ENCODE peak calls at places on chromosome 6, in five cellular contexts. N is SJSA1; V is CD8-positive, alpha-beta memory T cell; B is WERI-Rb-1; S is colonic mucosa. D is an unnamed sample.
A peak's percentile ranks its signal among the peaks of the same experiment; 100 is the strongest.

GRCh38 chr6:35926509-35927215 is 5.8 kb upstream of the SRPK1 start:
- DNase-seq in N (no peak), V (no peak), B (no peak), S (no peak), D (no peak)

GRCh38 chr6:108959972-108960582 is 111.9 kb downstream of the ARMC2 start:
- DNase-seq in N (no peak), V (no peak), B (no peak), S (no peak), D (no peak)

GRCh38 chr6:78831492-78831891 is 35.9 kb upstream of the IRAK1BP1 start:
- DNase-seq in N (no peak), V (no peak), B (no peak), S (peak; percentile 21), D (no peak)

GRCh38 chr6:46848684-46849360 is 55.6 kb downstream of the MEP1A start:
- DNase-seq in N (peak; percentile 78), V (peak; percentile 27), B (peak; percentile 93), S (peak; percentile 91), D (peak; percentile 0)

GRCh38 chr6:129104131-129104530 is 221.2 kb downstream of the LAMA2 start:
- DNase-seq in N (peak; percentile 83), V (no peak), B (no peak), S (no peak), D (peak; percentile 69)

GRCh38 chr6:72810571-72811280 is 188.9 kb downstream of the KCNQ5 start:
- DNase-seq in N (no peak), V (no peak), B (no peak), S (no peak), D (no peak)

GRCh38 chr6:157962601-157963084 is 19.0 kb upstream of the SYNJ2 start:
- DNase-seq in N (no peak), V (no peak), B (no peak), S (no peak), D (no peak)

GRCh38 chr6:168025831-168026325 is 28.4 kb downstream of the KIF25 start:
- DNase-seq in N (no peak), V (no peak), B (no peak), S (no peak), D (no peak)

GRCh38 chr6:41372526-41373366 is 37.3 kb downstream of the NCR2 start:
- DNase-seq in N (peak; percentile 41), V (no peak), B (no peak), S (no peak), D (no peak)

GRCh38 chr6:16769131-16769985 is 8.1 kb upstream of the ATXN1 start:
- DNase-seq in N (peak; percentile 96), V (peak; percentile 58), B (no peak), S (peak; percentile 62), D (peak; percentile 66)

GRCh38 chr6:131163886-131164285 is 28.6 kb downstream of the AKAP7 start:
- DNase-seq in N (no peak), V (no peak), B (no peak), S (no peak), D (no peak)
- H3K27me3 ChIP-seq in N (no peaks in the 10 kb centered on the region), V (no peaks in the 10 kb centered on the region), B (no peaks in the 10 kb centered on the region), S (no peaks in the 10 kb centered on the region), D (no peaks in the 10 kb centered on the region)

DNA sequence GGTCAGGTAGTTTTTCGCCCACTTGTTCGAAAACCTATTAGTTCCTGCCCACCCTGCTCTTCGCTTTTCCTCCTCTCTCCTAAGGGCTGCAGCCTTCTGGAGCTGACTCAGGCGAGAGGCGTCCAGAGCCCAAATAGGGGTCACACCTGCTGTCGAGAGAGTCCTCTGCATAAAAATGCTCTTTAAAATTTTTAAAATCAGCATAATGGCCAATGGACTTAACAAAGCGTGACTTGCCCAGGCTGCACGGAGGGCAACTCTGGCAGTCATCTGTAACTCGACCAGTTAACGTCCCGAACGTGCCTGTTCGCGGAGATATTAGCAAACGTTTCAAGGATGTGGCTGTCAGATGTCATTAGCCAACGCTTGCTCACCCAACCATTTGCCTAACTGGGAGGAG is 32.2 kb downstream of the TFAP2B start:
- DNase-seq in N (no peak), V (no peak), B (no peak), S (no peak), D (no peak)
- H3K27me3 ChIP-seq in N (peaks cover 66% of the 10 kb centered on the region), V (no peaks in the 10 kb centered on the region), B (peaks cover 3% of the 10 kb centered on the region), S (peaks cover 60% of the 10 kb centered on the region), D (peaks cover 8% of the 10 kb centered on the region)

DNA sequence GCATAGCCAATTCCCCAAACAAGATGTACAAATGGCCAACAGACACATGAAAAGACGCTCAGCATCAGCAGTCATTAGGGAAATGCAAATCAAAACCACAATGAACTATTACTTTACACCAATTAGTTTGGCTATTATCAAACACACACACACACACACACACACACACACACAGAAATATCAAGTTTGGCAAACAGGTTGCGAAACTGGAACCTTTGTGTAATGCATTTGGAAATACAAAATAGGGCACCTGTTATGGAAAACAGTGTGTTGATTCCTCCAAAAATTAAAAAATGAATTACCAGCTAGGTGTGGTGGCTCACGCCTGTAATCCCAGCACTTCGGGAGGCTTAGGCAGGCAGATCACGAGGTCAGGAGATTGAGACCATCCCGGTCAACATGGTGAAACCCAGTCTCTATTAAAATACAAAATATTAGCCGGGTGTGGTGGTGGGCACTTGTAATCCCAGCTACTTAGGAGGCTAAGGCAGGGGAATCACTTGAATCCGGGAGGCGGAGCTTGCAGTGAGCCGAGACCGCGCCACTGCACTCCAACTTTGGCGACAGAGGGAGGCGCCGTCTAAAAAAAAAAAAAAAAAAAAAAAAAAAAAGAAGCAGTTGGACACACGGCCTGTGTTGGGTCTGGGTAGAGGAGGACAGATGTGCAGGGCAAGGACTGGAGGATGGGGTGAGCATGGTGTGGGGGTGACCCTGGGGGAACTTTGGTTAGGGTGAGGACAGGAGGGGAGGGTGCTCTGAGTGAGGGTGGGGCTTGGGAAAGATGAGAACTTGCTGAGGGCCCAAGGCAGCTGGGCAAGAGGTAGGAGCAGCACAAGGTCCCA is 23.8 kb downstream of the HLA-F start:
- DNase-seq in N (no peak), V (no peak), B (no peak), S (no peak), D (no peak)
- H3K27me3 ChIP-seq in N (no peaks in the 10 kb centered on the region), V (no peaks in the 10 kb centered on the region), B (no peaks in the 10 kb centered on the region), S (no peaks in the 10 kb centered on the region), D (no peaks in the 10 kb centered on the region)

DNA sequence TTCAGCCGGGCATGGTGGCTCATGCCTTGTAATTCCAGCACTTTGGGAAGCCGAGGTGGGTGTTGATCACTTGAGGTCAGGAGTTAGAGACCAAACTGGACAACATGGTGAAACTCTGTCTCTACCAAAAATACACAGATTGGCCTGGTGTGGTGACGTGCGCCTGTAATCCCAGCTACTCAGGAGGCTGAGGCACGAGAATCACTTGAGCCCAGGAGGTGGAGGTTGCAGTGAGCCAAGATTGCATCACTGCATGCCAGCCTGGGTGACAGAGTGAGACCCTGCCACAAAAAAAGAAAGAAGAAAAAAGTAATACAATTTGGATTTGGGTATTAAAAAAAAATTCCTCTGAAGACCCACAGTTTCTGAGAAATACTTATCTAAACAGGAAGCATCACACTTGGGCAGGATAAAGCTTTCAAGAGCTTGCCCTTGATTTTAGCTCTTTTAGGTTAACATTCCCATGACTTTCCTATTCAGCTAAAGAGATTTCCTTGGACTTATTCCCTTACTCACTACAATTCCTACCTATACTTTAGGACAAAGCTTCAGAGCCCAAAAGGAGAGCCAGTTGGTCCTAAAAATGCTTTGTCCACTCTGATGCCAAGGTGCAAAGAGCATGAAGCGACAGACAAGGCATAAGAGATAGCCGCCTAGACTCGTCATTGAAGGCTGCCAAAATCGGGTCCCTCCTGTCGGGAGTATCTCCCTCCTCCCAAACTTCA is 1.9 kb downstream of the ELOVL2 start:
- DNase-seq in N (no peak), V (no peak), B (no peak), S (no peak), D (no peak)
- H3K27me3 ChIP-seq in N (peaks cover 3% of the 10 kb centered on the region), V (peaks cover 11% of the 10 kb centered on the region), B (no peaks in the 10 kb centered on the region), S (peaks cover 33% of the 10 kb centered on the region), D (peaks cover 16% of the 10 kb centered on the region)

DNA sequence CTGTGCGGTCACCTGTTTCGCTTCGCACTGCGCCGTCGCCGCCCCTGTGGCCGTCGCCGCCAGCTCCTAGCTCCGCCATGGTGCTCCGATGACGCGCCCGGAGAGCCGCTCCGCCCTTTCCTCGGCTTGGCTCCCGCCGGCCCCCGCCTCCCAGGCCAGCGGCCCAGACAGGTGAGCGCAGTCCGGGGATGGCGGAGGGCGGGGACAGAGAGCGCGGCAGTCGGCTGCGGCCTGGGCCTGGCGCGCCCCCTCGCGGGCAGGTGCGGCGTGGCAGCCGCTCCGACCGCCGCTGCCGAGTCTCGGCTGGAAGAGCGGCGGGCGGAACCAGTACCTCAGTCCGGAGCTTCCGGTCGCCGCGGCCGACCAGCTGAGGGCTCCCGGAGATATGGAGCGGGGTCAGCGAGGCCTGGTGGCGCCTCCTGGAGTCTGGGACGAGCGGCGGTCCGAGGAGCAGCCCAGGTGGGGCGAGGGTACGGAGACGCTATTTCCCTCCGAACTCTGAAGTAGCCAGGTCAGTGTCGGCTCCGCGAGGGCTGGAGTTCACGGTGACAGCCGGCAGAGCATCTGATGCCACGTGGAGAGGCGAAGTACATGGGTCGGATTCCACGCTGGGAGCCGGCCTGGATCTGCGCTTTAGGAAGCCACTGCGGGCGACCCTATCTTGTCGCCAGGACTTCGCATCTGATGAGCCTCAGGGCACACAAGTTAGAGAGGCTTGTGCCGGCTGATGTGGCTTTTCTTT is at the start of gene MAP7:
- DNase-seq in N (peak; percentile 9), V (peak; percentile 43), B (peak; percentile 82), S (peak; percentile 89), D (no peak)
- H3K27me3 ChIP-seq in N (peaks cover 53% of the 10 kb centered on the region), V (peaks cover 23% of the 10 kb centered on the region), B (no peaks in the 10 kb centered on the region), S (no peaks in the 10 kb centered on the region), D (peaks cover 3% of the 10 kb centered on the region)

D was measured in BJ.